ENCODE peak calls at places on chromosomes 12 and 14, in seven cellular contexts. X is HFF-Myc; H is body of pancreas; L is colonic mucosa; V is mucosa of descending colon; G is CD4-positive, alpha-beta T cell; D is OCI-LY7. A is an unnamed sample.

GRCh38 chr12:43812926-43813325 is 6.8 kb upstream of the TWF1 start:
- DNase-seq in D (no peak), V (no peak), X (no peak), G (no peak), H (no peak), L (no peak), A (no peak)

GRCh38 chr12:33771889-33772288 is 250.4 kb upstream of the ALG10 start:
- DNase-seq in H (no peak), D (no peak), X (no peak), L (no peak), G (no peak), V (no peak), A (no peak)

GRCh38 chr12:118763239-118763638 is 218.1 kb upstream of the SRRM4 start:
- DNase-seq in V (no peak), L (no peak), G (no peak), H (no peak), D (no peak), X (no peak), A (no peak)

GRCh38 chr12:92078167-92079053 is 67.2 kb downstream of the BTG1 start:
- DNase-seq in G (no peak), X (peak), D (no peak), L (no peak), H (no peak), V (no peak), A (peak)

GRCh38 chr12:2834581-2835491 is at the start of gene NRIP2:
- DNase-seq in G (no peak), X (peak), V (no peak), D (no peak), L (no peak), H (peak), A (peak)

GRCh38 chr14:102451064-102451352 is 58.6 kb downstream of the ANKRD9 start:
- DNase-seq in H (no peak), D (no peak), V (no peak), X (no peak), G (no peak), L (no peak), A (no peak)

GRCh38 chr14:70425349-70425748 is 8.5 kb upstream of the SYNJ2BP start:
- DNase-seq in G (no peak), D (no peak), X (no peak), V (no peak), H (peak), L (no peak), A (no peak)

GRCh38 chr12:958449-959123 is 9.1 kb upstream of the RAD52 start:
- DNase-seq in D (peak), H (no peak), L (no peak), X (no peak), G (no peak), V (no peak), A (peak)

GRCh38 chr12:53754633-53755261 is 3.0 kb upstream of the CISTR start:
- DNase-seq in H (no peak), L (no peak), D (peak), G (no peak), V (no peak), X (no peak), A (peak)

GRCh38 chr12:47817272-47818006 is 2.3 kb downstream of the HDAC7 start:
- DNase-seq in H (no peak), D (peak), L (no peak), G (no peak), X (no peak), V (no peak), A (no peak)

GRCh38 chr12:3747543-3747942 is 5.4 kb downstream of the CRACR2A start:
- DNase-seq in G (peak), X (no peak), H (no peak), V (peak), L (peak), D (no peak), A (no peak)

GRCh38 chr12:127556487-127556886 is 710.5 kb upstream of the TMEM132C start:
- DNase-seq in G (no peak), X (no peak), H (no peak), L (no peak), V (no peak), D (no peak), A (no peak)

GRCh38 chr14:20998139-20998538 is 954 bp upstream of the SLC39A2 start:
- DNase-seq in X (no peak), V (no peak), G (no peak), D (no peak), H (no peak), L (peak), A (no peak)

GRCh38 chr12:68631177-68631576 is 20.5 kb downstream of the RAP1B start:
- DNase-seq in G (no peak), D (no peak), L (no peak), X (no peak), H (no peak), V (no peak), A (no peak)

GRCh38 chr14:52467515-52468266 is 84.6 kb downstream of the TXNDC16 start:
- DNase-seq in D (no peak), H (no peak), L (no peak), X (no peak), V (no peak), G (no peak), A (no peak)

GRCh38 chr12:79591988-79592387 is 98.8 kb downstream of the PAWR start:
- DNase-seq in L (no peak), D (no peak), H (no peak), V (no peak), X (no peak), G (no peak), A (no peak)

GRCh38 chr12:25364529-25365339 is 114.0 kb upstream of the KRAS start:
- DNase-seq in H (no peak), G (no peak), V (no peak), D (no peak), L (no peak), X (no peak), A (no peak)

GRCh38 chr12:62862259-62862881 is 72.6 kb downstream of the PPM1H start:
- DNase-seq in D (no peak), V (no peak), G (no peak), L (no peak), H (no peak), X (no peak), A (peak)

GRCh38 chr12:30134229-30134628 is 350.5 kb upstream of the TMTC1 start:
- DNase-seq in D (no peak), V (no peak), L (no peak), X (no peak), G (no peak), H (no peak), A (no peak)

GRCh38 chr14:64060648-64061096 is 207.9 kb downstream of the SYNE2 start:
- DNase-seq in G (no peak), H (no peak), V (no peak), L (peak), D (peak), X (peak), A (peak)

GRCh38 chr12:106957617-106958016 is 1.9 kb downstream of the TMEM263 start:
- DNase-seq in G (no peak), L (no peak), H (no peak), D (peak), X (no peak), V (no peak), A (no peak)

GRCh38 chr12:112096667-112097066 is 11.9 kb downstream of the NAA25 start:
- DNase-seq in D (no peak), V (no peak), H (no peak), L (no peak), G (no peak), X (no peak), A (peak)

GRCh38 chr12:116125981-116126566 is 151.4 kb downstream of the MED13L start:
- DNase-seq in G (no peak), L (no peak), H (no peak), D (no peak), V (no peak), X (no peak), A (no peak)

GRCh38 chr12:31517994-31518393 is 72.9 kb downstream of the DENND5B start:
- DNase-seq in G (no peak), V (no peak), X (no peak), L (no peak), H (no peak), D (no peak), A (peak)

GRCh38 chr14:77040995-77041744 is 12.7 kb upstream of the IRF2BPL start:
- DNase-seq in G (peak), X (no peak), V (no peak), H (peak), L (no peak), D (no peak), A (no peak)

GRCh38 chr12:19402743-19403400 is 36.4 kb upstream of the AEBP2 start:
- DNase-seq in D (no peak), G (no peak), L (no peak), V (no peak), X (no peak), H (peak), A (peak)

GRCh38 chr14:85501751-85502150 is 28.2 kb upstream of the FLRT2 start:
- DNase-seq in D (no peak), G (no peak), X (no peak), L (no peak), V (no peak), H (no peak), A (no peak)

GRCh38 chr12:103791350-103791920 is 49.6 kb downstream of the NT5DC3 start:
- DNase-seq in V (no peak), G (no peak), X (no peak), H (no peak), D (no peak), L (no peak), A (no peak)

GRCh38 chr12:105378821-105379400 is 48.4 kb downstream of the C12orf75 start:
- DNase-seq in L (no peak), H (no peak), V (no peak), X (no peak), D (peak), G (no peak), A (peak)

GRCh38 chr14:102659797-102660196 is 67.3 kb downstream of the RCOR1 start:
- DNase-seq in L (no peak), D (no peak), G (no peak), X (no peak), H (no peak), V (no peak), A (peak)

DNA sequence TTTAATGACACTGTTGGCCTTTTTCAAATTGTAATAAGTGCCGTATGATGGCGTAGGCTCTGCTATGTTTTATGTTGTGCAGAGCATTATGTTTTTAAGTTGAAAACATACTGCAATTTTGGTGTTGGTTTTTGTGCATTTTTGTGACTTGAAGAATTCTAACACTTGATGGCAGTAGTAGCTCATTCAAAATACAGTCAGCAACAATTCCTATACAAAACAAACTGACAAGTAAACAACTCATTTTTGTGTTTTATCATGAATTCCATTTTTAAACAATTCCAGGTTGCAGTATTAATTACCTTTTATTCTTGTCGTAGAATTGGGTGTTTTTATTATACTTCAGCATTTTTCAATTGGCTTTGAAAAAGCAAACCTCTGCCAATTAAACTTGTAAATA is 4.0 kb upstream of the CCER1 start:
- DNase-seq in V (no peak), X (no peak), L (no peak), G (no peak), H (no peak), D (no peak), A (peak)
- TF ChIP-seq CTCF in V (no peak), X (no peak), L (no peak), G (no peak), H (no peak), D (no peak), A (peak)

GRCh38 chr14:75884198-75884611 is 97.6 kb downstream of the TGFB3 start:
- DNase-seq in G (no peak), H (no peak), L (no peak), X (no peak), D (no peak), V (no peak), A (peak)
- TF ChIP-seq CTCF in G (no peak), H (peak), L (no peak), X (peak), D (peak), V (no peak), A (peak)

GRCh38 chr12:123264642-123265041 is 7.0 kb downstream of the CDK2AP1 start:
- DNase-seq in H (no peak), L (no peak), V (no peak), X (no peak), D (peak), G (no peak), A (no peak)
- TF ChIP-seq CTCF in H (no peak), L (no peak), V (no peak), X (peak), D (peak), G (no peak), A (peak)

GRCh38 chr12:93957180-93957579 is 191.2 kb upstream of the PLXNC1 start:
- DNase-seq in X (no peak), L (no peak), H (no peak), G (no peak), D (no peak), V (no peak), A (no peak)

GRCh38 chr12:93956551-93956950 is 191.8 kb upstream of the PLXNC1 start:
- DNase-seq in H (no peak), X (no peak), D (no peak), V (no peak), G (no peak), L (no peak), A (no peak)

GRCh38 chr12:93959657-93960056 is 188.7 kb upstream of the PLXNC1 start:
- DNase-seq in X (no peak), G (no peak), D (no peak), H (no peak), V (no peak), L (no peak), A (no peak)

GRCh38 chr12:93960521-93960920 is 187.9 kb upstream of the PLXNC1 start:
- DNase-seq in H (no peak), L (no peak), G (no peak), X (no peak), D (no peak), V (no peak), A (peak)

GRCh38 chr12:93957870-93958269 is 190.5 kb upstream of the PLXNC1 start:
- DNase-seq in D (no peak), X (peak), V (no peak), G (no peak), H (no peak), L (no peak), A (no peak)
- TF ChIP-seq CTCF in D (no peak), X (no peak), V (no peak), G (no peak), H (no peak), L (no peak), A (no peak)

DNA sequence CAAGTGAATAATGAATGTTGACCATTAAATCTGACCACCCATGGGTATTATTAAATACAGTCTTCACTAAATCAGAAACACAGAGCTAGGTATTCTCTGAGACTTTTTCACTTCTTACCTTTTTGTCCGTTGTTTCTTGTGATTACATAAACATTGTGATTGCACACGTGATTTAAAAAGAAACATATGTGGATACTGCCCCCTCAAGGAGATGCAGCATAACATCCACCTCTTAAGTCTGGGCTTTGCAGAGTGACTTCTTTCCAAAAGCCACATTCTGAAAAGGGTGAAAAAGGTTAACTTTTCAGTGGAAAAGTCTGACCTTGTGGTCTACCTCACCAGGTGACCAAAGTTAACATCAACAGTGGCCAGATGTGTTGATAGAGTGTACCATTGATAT is 185.5 kb upstream of the FAR2 start:
- DNase-seq in V (no peak), X (no peak), G (no peak), L (no peak), H (no peak), D (peak), A (peak)
- TF ChIP-seq CTCF in V (no peak), X (peak), G (no peak), L (no peak), H (no peak), D (peak), A (peak)

DNA sequence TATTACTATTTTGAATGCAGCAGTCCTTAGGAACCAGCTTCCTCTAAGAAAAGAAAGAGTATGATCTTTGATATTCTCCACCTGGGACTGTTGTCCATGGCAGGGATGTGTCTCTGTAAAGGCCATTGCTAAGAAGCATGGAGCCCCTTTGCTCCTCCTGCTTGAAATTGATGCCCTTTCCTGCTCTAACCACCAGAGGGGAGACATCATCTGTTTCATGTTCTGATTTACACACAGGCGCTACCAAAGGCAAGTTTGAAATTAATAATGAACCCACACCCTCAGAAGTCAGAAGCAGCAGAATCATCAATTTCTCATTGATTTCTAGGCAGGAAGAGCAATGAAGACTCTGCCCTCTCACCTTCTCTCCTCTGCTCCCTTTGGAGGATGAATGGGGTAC is 253.8 kb downstream of the RMST start:
- DNase-seq in X (no peak), L (no peak), G (no peak), H (no peak), V (no peak), D (peak), A (peak)
- TF ChIP-seq CTCF in X (no peak), L (no peak), G (no peak), H (no peak), V (no peak), D (peak), A (peak)

DNA sequence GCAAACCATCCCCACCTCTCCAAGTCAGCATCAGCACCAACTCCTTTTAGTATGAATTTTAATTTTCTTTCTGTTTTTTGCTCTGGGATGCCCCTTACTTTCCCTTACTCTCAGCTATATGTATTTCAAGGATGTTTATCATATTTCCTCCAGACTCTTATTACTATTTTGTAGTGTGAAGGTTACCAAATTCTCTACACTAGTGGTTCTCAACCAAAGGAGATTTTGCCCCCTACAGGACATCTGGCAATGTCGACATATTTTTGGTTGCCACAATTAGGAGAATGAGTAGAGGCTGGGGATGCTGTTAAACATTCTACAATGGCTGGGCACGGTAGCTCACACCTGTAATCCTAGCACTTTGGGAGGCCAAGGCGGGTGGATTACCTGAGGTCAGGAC is 29.1 kb upstream of the SOS2 start:
- DNase-seq in X (peak), G (no peak), H (no peak), D (peak), L (no peak), V (no peak), A (peak)
- TF ChIP-seq CTCF in X (peak), G (peak), H (peak), D (peak), L (no peak), V (no peak), A (peak)

GRCh38 chr14:101064121-101064661 is 160.7 kb upstream of the RTL1 start:
- DNase-seq in L (no peak), V (peak), X (no peak), H (no peak), G (no peak), D (no peak), A (no peak)
- TF ChIP-seq CTCF in L (no peak), V (no peak), X (no peak), H (no peak), G (no peak), D (no peak), A (no peak)

GRCh38 chr14:29927596-29928341 is at the start of gene PRKD1:
- DNase-seq in H (peak), G (no peak), L (peak), V (peak), D (no peak), X (no peak), A (peak)
- TF ChIP-seq CTCF in H (no peak), G (no peak), L (peak), V (no peak), D (no peak), X (no peak), A (no peak)

GRCh38 chr12:60977966-60978365 is 1282.2 kb upstream of the USP15 start:
- DNase-seq in D (no peak), V (no peak), L (no peak), H (no peak), X (no peak), G (no peak), A (peak)
- TF ChIP-seq CTCF in D (no peak), V (no peak), L (no peak), H (no peak), X (no peak), G (no peak), A (peak)

A was measured in choroid plexus epithelial cell.